ENCODE peak calls at places on chromosomes 5 and 9, in six cellular contexts. I is kidney, B is stomach, W is psoas muscle, Y is GM23248, P is HCT116. M is an unnamed sample.
A peak's percentile ranks its signal among the peaks of the same experiment; 100 is the strongest.

GRCh38 chr9:124271660-124272059 is 13.9 kb downstream of the NEK6 start:
- DNase-seq in W (no peak), Y (no peak), B (peak; percentile 55), I (no peak), P (no peak), M (peak; percentile 31)

GRCh38 chr9:113588242-113588810 is 124.8 kb downstream of the RGS3 start:
- DNase-seq in Y (no peak), B (peak; percentile 47), P (no peak), W (peak; percentile 48), I (peak; percentile 53), M (no peak)

GRCh38 chr9:129552064-129552463 is 68.8 kb downstream of the C9orf50 start:
- DNase-seq in Y (peak; percentile 30), W (no peak), I (peak; percentile 36), B (no peak), P (no peak), M (no peak)

GRCh38 chr5:83721878-83722779 is 1.5 kb upstream of the HAPLN1 start:
- DNase-seq in B (peak; percentile 49), P (peak; percentile 66), I (peak; percentile 78), W (no peak), Y (peak; percentile 87), M (no peak)

GRCh38 chr9:4508907-4509589 is 18.8 kb downstream of the SLC1A1 start:
- DNase-seq in W (no peak), Y (peak; percentile 96), I (no peak), B (no peak), P (no peak), M (no peak)

GRCh38 chr9:109640232-109641078 is 139.5 kb upstream of the PALM2AKAP2 start:
- DNase-seq in I (peak; percentile 86), Y (peak; percentile 68), W (peak; percentile 59), B (peak; percentile 36), P (no peak), M (peak; percentile 27)

GRCh38 chr9:34651876-34652602 is at the start of gene IL11RA:
- DNase-seq in P (peak; percentile 80), Y (peak; percentile 84), I (peak; percentile 95), W (peak; percentile 96), B (peak; percentile 69), M (peak; percentile 91)

GRCh38 chr9:36336511-36336910 is 63.6 kb downstream of the RNF38 start:
- DNase-seq in W (no peak), I (no peak), B (no peak), Y (peak; percentile 29), P (no peak), M (no peak)

GRCh38 chr5:170307575-170308465 is 10.2 kb upstream of the LCP2 start:
- DNase-seq in W (peak; percentile 79), B (peak; percentile 72), I (peak; percentile 80), Y (peak; percentile 53), P (no peak), M (peak; percentile 85)

GRCh38 chr9:30628915-30629564 is 1755.4 kb upstream of the ACO1 start:
- DNase-seq in I (no peak), P (no peak), B (no peak), W (no peak), Y (no peak), M (no peak)

GRCh38 chr5:109410389-109411174 is 808 bp upstream of the PJA2 start:
- DNase-seq in W (peak; percentile 87), Y (peak; percentile 88), P (peak; percentile 43), B (peak; percentile 76), I (peak; percentile 91), M (peak; percentile 67)

GRCh38 chr5:131381792-131382191 is 117.9 kb downstream of the CDC42SE2 start:
- DNase-seq in P (no peak), W (no peak), B (no peak), I (no peak), Y (no peak), M (no peak)

GRCh38 chr5:159310492-159310891 is 19.8 kb downstream of the IL12B start:
- DNase-seq in P (no peak), B (peak; percentile 63), Y (no peak), I (peak; percentile 67), W (no peak), M (no peak)

GRCh38 chr5:58259685-58260152 is 200.2 kb downstream of the PLK2 start:
- DNase-seq in P (peak; percentile 10), Y (peak; percentile 91), W (no peak), I (no peak), B (no peak), M (no peak)

GRCh38 chr5:158303261-158303660 is 444.3 kb upstream of the CLINT1 start:
- DNase-seq in Y (no peak), I (no peak), B (no peak), P (no peak), W (no peak), M (no peak)

GRCh38 chr5:124865603-124866354 is 119.3 kb upstream of the ZNF608 start:
- DNase-seq in Y (no peak), W (no peak), B (no peak), I (no peak), P (no peak), M (no peak)

GRCh38 chr5:41736641-41737040 is 133.6 kb downstream of the OXCT1 start:
- DNase-seq in W (no peak), B (no peak), P (no peak), I (no peak), Y (peak; percentile 39), M (no peak)

GRCh38 chr5:174717826-174718455 is 6.4 kb upstream of the MSX2 start:
- DNase-seq in B (no peak), W (no peak), P (no peak), Y (no peak), I (no peak), M (no peak)

GRCh38 chr9:571066-571465 is 270.4 kb upstream of the DMRT1 start:
- DNase-seq in Y (no peak), B (no peak), P (no peak), W (no peak), I (no peak), M (no peak)

GRCh38 chr5:77851229-77852067 is 75.3 kb upstream of the TBCA start:
- DNase-seq in B (no peak), Y (peak; percentile 66), W (no peak), P (no peak), I (peak; percentile 77), M (no peak)

GRCh38 chr5:174191076-174191475 is 145.6 kb downstream of the NSG2 start:
- DNase-seq in Y (no peak), W (no peak), B (no peak), P (no peak), I (no peak), M (no peak)

GRCh38 chr5:36728697-36729543 is 122.5 kb downstream of the SLC1A3 start:
- DNase-seq in P (no peak), I (no peak), Y (peak; percentile 76), B (no peak), W (no peak), M (no peak)

GRCh38 chr5:113204525-113205161 is 228.0 kb downstream of the DCP2 start:
- DNase-seq in B (no peak), P (no peak), I (no peak), W (peak; percentile 79), Y (peak; percentile 76), M (peak; percentile 70)

GRCh38 chr5:168494057-168494555 is 7.8 kb downstream of the RARS1 start:
- DNase-seq in I (no peak), B (no peak), Y (no peak), W (no peak), P (no peak), M (no peak)

GRCh38 chr5:132387649-132388117 is 18.2 kb downstream of the SLC22A5 start:
- DNase-seq in Y (peak; percentile 95), B (peak; percentile 63), W (no peak), I (peak; percentile 77), P (peak; percentile 81), M (peak; percentile 72)

GRCh38 chr9:135582966-135583685 is 21.6 kb downstream of the PAEP start:
- DNase-seq in B (peak; percentile 19), Y (no peak), I (no peak), P (no peak), W (peak; percentile 22), M (no peak)

GRCh38 chr5:156753846-156754245 is 96.2 kb upstream of the PPP1R2B start:
- DNase-seq in W (no peak), I (no peak), Y (no peak), P (no peak), B (no peak), M (no peak)

GRCh38 chr5:126124706-126125345 is 298.4 kb upstream of the GRAMD2B start:
- DNase-seq in I (no peak), Y (peak; percentile 83), W (no peak), P (peak; percentile 7), B (no peak), M (no peak)

GRCh38 chr9:92048924-92049625 is 66.1 kb downstream of the SPTLC1 start:
- DNase-seq in W (no peak), I (no peak), B (no peak), P (no peak), Y (no peak), M (no peak)
- H3K4me1 ChIP-seq in W (no peaks in the 10 kb centered on the region), I (no peaks in the 10 kb centered on the region), B (no peaks in the 10 kb centered on the region), P (no peaks in the 10 kb centered on the region), Y (no peaks in the 10 kb centered on the region), M (no peaks in the 10 kb centered on the region)

GRCh38 chr9:95503369-95503768 is 13.4 kb downstream of the PTCH1 start:
- DNase-seq in W (no peak), I (no peak), P (no peak), B (no peak), Y (no peak), M (no peak)
- H3K4me3 ChIP-seq in W (no peak overlapping the region), I (no peak overlapping the region), P (no peak overlapping the region), B (no peak overlapping the region), Y (no peak overlapping the region), M (no peak overlapping the region)

GRCh38 chr5:172859966-172860365 is 25.9 kb downstream of the ERGIC1 start:
- DNase-seq in I (no peak), Y (no peak), P (no peak), B (peak; percentile 64), W (no peak), M (no peak)
- H3K4me1 ChIP-seq in I (peaks cover 59% of the 10 kb centered on the region), Y (peaks cover 61% of the 10 kb centered on the region), P (peaks cover 6% of the 10 kb centered on the region), B (peaks cover 87% of the 10 kb centered on the region), W (peaks cover 80% of the 10 kb centered on the region), M (peaks cover 81% of the 10 kb centered on the region)

GRCh38 chr5:122076669-122077450 is 1.2 kb downstream of the LOX start:
- DNase-seq in Y (peak; percentile 83), P (no peak), W (peak; percentile 81), B (peak; percentile 75), I (peak; percentile 89), M (peak; percentile 29)
- H3K4me3 ChIP-seq in Y (peak overlapping the region; percentile 94), P (no peak overlapping the region), W (peak overlapping the region; percentile 72), B (peak overlapping the region; percentile 60), I (peak overlapping the region; percentile 53), M (peak overlapping the region; percentile 54)

GRCh38 chr9:134325096-134325812 is 1.0 kb upstream of the RXRA start:
- DNase-seq in P (no peak), W (peak; percentile 79), B (peak; percentile 68), Y (peak; percentile 82), I (peak; percentile 89), M (peak; percentile 69)

GRCh38 chr9:134324359-134325095 is 1.7 kb upstream of the RXRA start:
- DNase-seq in P (no peak), Y (no peak), W (peak; percentile 64), B (no peak), I (no peak), M (no peak)

GRCh38 chr9:134327671-134328231 is 1.5 kb downstream of the RXRA start:
- DNase-seq in I (peak; percentile 72), W (peak; percentile 46), P (no peak), B (no peak), Y (peak; percentile 50), M (no peak)

GRCh38 chr9:134326754-134327526 is 685 bp downstream of the RXRA start:
- DNase-seq in B (no peak), P (no peak), Y (peak; percentile 78), I (peak; percentile 85), W (peak; percentile 66), M (no peak)

GRCh38 chr9:134325813-134326753 is at the start of gene RXRA:
- DNase-seq in W (peak; percentile 95), Y (peak; percentile 90), I (peak; percentile 96), P (no peak), B (peak; percentile 90), M (peak; percentile 77)
- H3K4me1 ChIP-seq in W (peaks cover 39% of the 10 kb centered on the region), Y (peaks cover 22% of the 10 kb centered on the region), I (peaks cover 57% of the 10 kb centered on the region), P (peaks cover 42% of the 10 kb centered on the region), B (peaks cover 72% of the 10 kb centered on the region), M (peaks cover 40% of the 10 kb centered on the region)

M was measured in gastrocnemius medialis.